ENCODE peak calls at places on chromosomes 12 and 14, in ten cellular contexts. D is skeletal muscle cell, S is kidney, K is stomach, L is PC-9, Q is astrocyte of the spinal cord, X is GM06990, N is H7, A is left lung, V is GM12864. O is an unnamed sample.

GRCh38 chr12:110538869-110539622 is 36.9 kb downstream of the RAD9B start:
- DNase-seq in D (no peak), S (no peak), K (peak), L (no peak), Q (no peak), X (no peak), N (no peak), A (no peak), V (no peak), O (no peak)

GRCh38 chr14:87705439-87705896 is 287.5 kb downstream of the GALC start:
- DNase-seq in D (no peak), S (no peak), K (no peak), L (no peak), Q (no peak), X (no peak), N (no peak), A (no peak), V (no peak), O (no peak)

GRCh38 chr12:74685385-74685784 is 147.8 kb downstream of the ATXN7L3B start:
- DNase-seq in D (no peak), S (no peak), K (no peak), L (no peak), Q (no peak), X (no peak), N (no peak), A (no peak), V (no peak), O (no peak)

GRCh38 chr12:27463826-27464554 is 17.5 kb downstream of the SMCO2 start:
- DNase-seq in D (peak), S (peak), K (no peak), L (no peak), Q (no peak), X (no peak), N (no peak), A (peak), V (no peak), O (peak)

GRCh38 chr12:79776111-79776510 is 85.3 kb upstream of the PAWR start:
- DNase-seq in D (peak), S (no peak), K (no peak), L (peak), Q (peak), X (no peak), N (no peak), A (no peak), V (no peak), O (peak)

GRCh38 chr12:116157845-116158267 is 119.6 kb downstream of the MED13L start:
- DNase-seq in D (no peak), S (no peak), K (no peak), L (no peak), Q (no peak), X (no peak), N (no peak), A (no peak), V (no peak), O (no peak)

GRCh38 chr12:49631336-49631907 is 8.1 kb downstream of the PRPF40B start:
- DNase-seq in D (no peak), S (peak), K (no peak), L (no peak), Q (no peak), X (no peak), N (peak), A (no peak), V (no peak), O (peak)

GRCh38 chr14:61489002-61489401 is 167.6 kb downstream of the PRKCH start:
- DNase-seq in D (no peak), S (no peak), K (no peak), L (no peak), Q (no peak), X (no peak), N (no peak), A (no peak), V (no peak), O (no peak)

GRCh38 chr12:96606134-96606533 is 116.8 kb downstream of the CFAP54 start:
- DNase-seq in D (no peak), S (no peak), K (no peak), L (no peak), Q (no peak), X (no peak), N (no peak), A (no peak), V (no peak), O (no peak)

GRCh38 chr14:101362529-101363260 is 198.6 kb upstream of the DIO3 start:
- DNase-seq in D (no peak), S (no peak), K (no peak), L (no peak), Q (no peak), X (no peak), N (no peak), A (no peak), V (no peak), O (no peak)

GRCh38 chr12:74663958-74664357 is 126.3 kb downstream of the ATXN7L3B start:
- DNase-seq in D (no peak), S (peak), K (no peak), L (no peak), Q (no peak), X (no peak), N (no peak), A (no peak), V (no peak), O (no peak)

GRCh38 chr12:113473942-113474341 is 2.3 kb upstream of the LHX5 start:
- DNase-seq in D (no peak), S (no peak), K (no peak), L (peak), Q (no peak), X (no peak), N (peak), A (no peak), V (no peak), O (no peak)

GRCh38 chr12:120229583-120230325 is 28.8 kb upstream of the RPLP0 start:
- DNase-seq in D (no peak), S (peak), K (no peak), L (peak), Q (no peak), X (no peak), N (peak), A (no peak), V (no peak), O (no peak)

GRCh38 chr14:54866588-54866987 is 36.0 kb downstream of the GCH1 start:
- DNase-seq in D (no peak), S (no peak), K (no peak), L (no peak), Q (no peak), X (no peak), N (no peak), A (no peak), V (no peak), O (no peak)

GRCh38 chr12:5989621-5990020 is 44.6 kb upstream of the ANO2 start:
- DNase-seq in D (no peak), S (no peak), K (no peak), L (no peak), Q (no peak), X (no peak), N (no peak), A (no peak), V (no peak), O (no peak)

GRCh38 chr12:92290881-92291280 is 145.2 kb upstream of the BTG1 start:
- DNase-seq in D (no peak), S (no peak), K (no peak), L (no peak), Q (peak), X (no peak), N (no peak), A (no peak), V (no peak), O (no peak)

GRCh38 chr12:64387201-64387816 is 3.2 kb downstream of the C12orf56 start:
- DNase-seq in D (no peak), S (no peak), K (no peak), L (peak), Q (no peak), X (no peak), N (no peak), A (no peak), V (no peak), O (no peak)

GRCh38 chr12:50006754-50007442 is 18.4 kb downstream of the RACGAP1 start:
- DNase-seq in D (no peak), S (no peak), K (no peak), L (no peak), Q (no peak), X (no peak), N (no peak), A (no peak), V (no peak), O (no peak)

GRCh38 chr12:62813031-62813829 is 121.7 kb downstream of the PPM1H start:
- DNase-seq in D (peak), S (peak), K (peak), L (no peak), Q (peak), X (no peak), N (peak), A (peak), V (no peak), O (peak)

GRCh38 chr14:66009104-66009503 is 477.1 kb upstream of the CCDC196 start:
- DNase-seq in D (peak), S (no peak), K (no peak), L (peak), Q (peak), X (no peak), N (peak), A (no peak), V (no peak), O (peak)

GRCh38 chr12:118582863-118583262 is 206.5 kb downstream of the SUDS3 start:
- DNase-seq in D (no peak), S (no peak), K (no peak), L (no peak), Q (no peak), X (no peak), N (no peak), A (no peak), V (no peak), O (no peak)

GRCh38 chr12:14554281-14555008 is 13.2 kb downstream of the PLBD1 start:
- DNase-seq in D (no peak), S (peak), K (peak), L (peak), Q (no peak), X (no peak), N (no peak), A (peak), V (no peak), O (peak)

GRCh38 chr12:89461649-89462612 is 62.7 kb downstream of the GALNT4 start:
- DNase-seq in D (no peak), S (no peak), K (no peak), L (peak), Q (peak), X (no peak), N (peak), A (no peak), V (no peak), O (no peak)

GRCh38 chr12:84779169-84779568 is 133.4 kb downstream of the SLC6A15 start:
- DNase-seq in D (no peak), S (no peak), K (no peak), L (no peak), Q (no peak), X (no peak), N (no peak), A (no peak), V (no peak), O (no peak)

GRCh38 chr14:50773632-50774541 is 57.1 kb downstream of the NIN start:
- DNase-seq in D (no peak), S (no peak), K (peak), L (no peak), Q (peak), X (no peak), N (peak), A (no peak), V (no peak), O (peak)

GRCh38 chr14:33647385-33647786 is 303.5 kb downstream of the EGLN3 start:
- DNase-seq in D (peak), S (no peak), K (no peak), L (peak), Q (peak), X (no peak), N (no peak), A (no peak), V (no peak), O (peak)

GRCh38 chr12:131895640-131896079 is 1.2 kb downstream of the ULK1 start:
- DNase-seq in D (no peak), S (no peak), K (no peak), L (no peak), Q (peak), X (no peak), N (no peak), A (no peak), V (no peak), O (no peak)

GRCh38 chr12:131894313-131894860 is at the start of gene ULK1:
- DNase-seq in D (peak), S (peak), K (peak), L (peak), Q (peak), X (peak), N (peak), A (peak), V (peak), O (peak)

GRCh38 chr12:131894981-131895639 is 688 bp downstream of the ULK1 start:
- DNase-seq in D (no peak), S (peak), K (peak), L (no peak), Q (no peak), X (peak), N (peak), A (no peak), V (no peak), O (no peak)

GRCh38 chr12:131892711-131893604 is 1.5 kb upstream of the ULK1 start:
- DNase-seq in D (no peak), S (peak), K (no peak), L (no peak), Q (no peak), X (no peak), N (peak), A (no peak), V (no peak), O (no peak)

GRCh38 chr12:131893605-131894312 is 663 bp upstream of the ULK1 start:
- DNase-seq in D (no peak), S (peak), K (no peak), L (no peak), Q (no peak), X (no peak), N (no peak), A (no peak), V (no peak), O (no peak)
- H3K4me3 ChIP-seq in D (peak), S (no peak), K (peak), L (no peak), Q (peak), X (peak), N (no peak), A (peak), V (no peak), O (no peak)

DNA sequence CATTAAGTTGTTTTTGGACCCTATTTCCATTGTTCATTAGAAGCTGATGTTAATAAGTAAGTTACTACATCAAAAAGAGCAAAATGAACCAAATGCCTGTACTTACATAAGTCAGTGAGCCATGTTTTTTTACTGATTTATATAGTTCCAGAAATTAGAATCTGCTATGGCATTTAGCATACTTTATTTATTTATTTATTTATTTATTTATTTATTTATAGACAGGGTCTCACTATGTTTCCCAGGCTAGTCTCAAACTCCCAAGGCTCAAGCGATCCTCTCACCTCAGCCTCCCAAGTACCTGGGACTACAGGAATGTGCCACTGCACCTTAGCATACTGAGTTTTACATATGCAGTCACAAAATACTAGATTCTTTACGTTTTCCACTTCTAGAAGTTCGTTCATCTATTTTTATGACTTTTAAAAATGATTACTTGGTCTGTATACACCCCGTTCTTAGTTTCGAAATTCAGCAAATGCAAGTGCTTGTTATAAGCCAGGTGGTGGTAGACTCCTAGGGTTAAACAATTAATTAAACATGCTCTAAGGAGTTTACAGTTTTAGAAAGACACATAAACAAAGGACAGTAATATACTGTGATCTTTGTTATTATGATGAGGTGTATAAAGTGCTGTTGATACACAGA is 69.8 kb downstream of the SCFD1 start:
- DNase-seq in D (no peak), S (no peak), K (no peak), L (no peak), Q (no peak), X (no peak), N (no peak), A (no peak), V (no peak), O (no peak)
- H3K4me3 ChIP-seq in D (no peak), S (no peak), K (no peak), L (no peak), Q (no peak), X (no peak), N (no peak), A (no peak), V (no peak), O (no peak)

DNA sequence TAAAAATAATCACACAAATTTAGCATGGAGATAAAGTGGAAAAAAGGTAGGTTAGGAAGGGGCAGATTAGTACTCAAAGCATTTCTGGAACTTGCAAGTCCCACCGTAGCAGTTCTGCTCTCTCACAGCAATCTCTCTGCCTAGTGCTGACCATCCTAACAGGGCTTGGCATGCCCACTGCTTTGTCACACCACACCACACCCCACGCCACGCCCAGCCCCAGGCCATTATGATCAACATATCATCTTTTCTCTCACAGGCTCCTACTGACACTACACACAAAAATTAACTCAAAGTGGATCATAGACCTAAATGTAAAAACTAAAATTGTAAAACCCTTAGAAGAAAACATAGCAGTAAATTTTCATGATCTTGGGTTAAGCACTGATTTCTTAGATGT is 273.7 kb downstream of the DAD1 start:
- DNase-seq in D (no peak), S (no peak), K (no peak), L (no peak), Q (no peak), X (no peak), N (no peak), A (no peak), V (no peak), O (no peak)
- H3K4me3 ChIP-seq in D (no peak), S (no peak), K (no peak), L (no peak), Q (no peak), X (no peak), N (no peak), A (no peak), V (no peak), O (no peak)

DNA sequence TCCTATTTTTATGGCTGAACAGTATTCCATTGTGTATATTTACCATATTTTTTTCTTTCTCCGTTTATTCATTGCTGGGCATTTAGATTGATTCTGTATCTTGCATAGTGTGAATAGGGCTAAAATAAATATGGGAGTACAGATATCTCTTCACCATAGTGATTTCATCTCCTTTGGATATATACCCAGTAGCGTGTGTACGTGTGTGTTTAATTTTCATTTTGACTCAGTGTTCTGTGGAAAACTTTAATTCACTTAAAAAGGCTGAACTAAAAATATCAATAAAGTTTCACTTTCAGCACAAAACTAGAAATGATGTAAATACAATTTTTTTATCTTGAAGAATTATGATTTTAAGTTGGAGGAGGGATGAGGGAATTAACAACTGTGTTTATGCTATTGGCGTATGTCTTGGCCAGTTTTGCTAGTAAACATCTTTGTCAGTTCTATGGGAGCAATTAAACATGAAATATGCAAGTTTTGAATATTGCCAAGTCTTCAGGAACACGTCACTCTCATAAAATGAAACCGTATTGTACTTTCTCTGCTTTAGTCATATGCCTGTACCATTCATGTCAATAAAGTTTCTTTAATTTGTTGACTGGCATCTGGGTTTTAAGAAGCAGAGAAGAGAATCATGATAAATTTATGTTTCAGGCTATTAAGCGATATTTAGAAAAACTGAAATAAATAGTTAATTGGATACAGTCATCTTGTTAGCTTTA is 99.8 kb downstream of the PTGER2 start:
- DNase-seq in D (peak), S (no peak), K (no peak), L (no peak), Q (peak), X (peak), N (no peak), A (no peak), V (no peak), O (no peak)
- H3K4me3 ChIP-seq in D (no peak), S (no peak), K (no peak), L (no peak), Q (no peak), X (no peak), N (no peak), A (no peak), V (no peak), O (no peak)

DNA sequence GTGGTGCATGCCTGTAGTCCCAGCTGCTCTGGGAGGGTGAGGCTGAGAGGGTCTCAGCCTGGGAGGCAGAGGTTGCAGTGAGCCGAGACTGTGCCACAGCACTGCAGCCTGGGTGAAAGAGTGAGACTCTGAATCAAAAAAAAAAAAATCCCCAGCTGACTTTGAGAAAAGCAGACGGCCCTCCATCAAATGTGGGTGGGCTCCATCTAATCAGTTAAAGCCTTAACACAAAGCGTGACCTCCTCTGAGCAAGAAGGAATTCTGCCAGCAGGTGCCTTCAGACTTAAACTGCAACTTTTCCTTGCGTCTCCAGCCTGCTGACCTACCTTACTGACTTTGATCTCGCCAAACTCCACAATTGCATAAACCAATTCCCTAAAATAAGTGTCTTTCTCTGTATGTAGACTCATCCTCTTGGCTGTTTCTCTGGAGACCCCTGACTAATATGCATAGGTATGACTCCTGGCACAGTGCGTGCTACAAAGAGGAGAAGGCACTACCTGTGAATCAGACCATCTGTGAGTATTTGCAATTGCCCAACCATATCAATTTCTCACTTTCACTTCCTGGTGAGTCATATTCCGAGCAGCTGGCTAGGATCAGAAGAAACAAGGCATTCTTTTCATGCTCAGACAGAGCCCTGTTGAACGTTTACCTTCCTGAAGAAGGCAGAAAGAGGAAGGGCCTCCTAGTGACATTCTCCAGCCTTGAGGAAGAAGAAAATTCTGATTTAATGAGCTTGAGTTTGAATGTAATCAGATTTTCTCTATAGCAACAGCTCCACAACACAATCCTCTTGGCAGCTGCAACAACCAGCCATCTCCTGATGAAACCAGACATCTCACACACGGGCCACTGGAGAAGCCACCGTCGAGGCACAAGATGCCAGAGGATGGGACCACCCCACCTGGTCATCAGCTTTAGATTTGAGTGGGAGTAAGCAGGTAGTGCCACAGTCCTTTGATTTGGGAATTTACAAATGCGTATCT is 54.3 kb downstream of the CLMN start:
- DNase-seq in D (peak), S (no peak), K (peak), L (peak), Q (peak), X (peak), N (no peak), A (no peak), V (peak), O (peak)
- H3K4me3 ChIP-seq in D (no peak), S (no peak), K (no peak), L (peak), Q (no peak), X (peak), N (no peak), A (no peak), V (no peak), O (no peak)

GRCh38 chr12:123028475-123028874 is 48.0 kb downstream of the ARL6IP4 start:
- DNase-seq in D (no peak), S (peak), K (no peak), L (no peak), Q (no peak), X (no peak), N (no peak), A (no peak), V (no peak), O (no peak)
- H3K4me3 ChIP-seq in D (no peak), S (no peak), K (no peak), L (no peak), Q (no peak), X (no peak), N (no peak), A (no peak), V (no peak), O (no peak)

O was measured in adrenal gland.